ENCODE peak calls at places on chromosomes 2 and 18, in nine cellular contexts. H, U, T, P, A, Y, G, Z and K are unnamed samples.

GRCh38 chr2:12493031-12493513 is 223.7 kb upstream of the TRIB2 start:
- DNase-seq in T (peak), A (peak), H (peak), P (no peak), G (peak), Y (no peak), Z (peak), U (no peak), K (peak)

GRCh38 chr18:31227497-31228229 is 65.0 kb upstream of the DSC1 start:
- DNase-seq in A (no peak), H (no peak), Z (no peak), P (no peak), Y (no peak), U (no peak), G (no peak), T (no peak), K (no peak)

GRCh38 chr2:42922790-42923631 is 130.6 kb upstream of the HAAO start:
- DNase-seq in Z (no peak), Y (no peak), U (no peak), G (peak), P (peak), A (peak), T (no peak), H (peak), K (peak)

GRCh38 chr2:201796478-201796865 is 9.9 kb upstream of the CDK15 start:
- DNase-seq in Y (no peak), P (no peak), H (no peak), Z (no peak), U (no peak), A (no peak), T (no peak), G (no peak), K (no peak)

GRCh38 chr2:12928197-12928596 is 211.5 kb downstream of the TRIB2 start:
- DNase-seq in U (no peak), H (peak), P (no peak), T (no peak), Y (no peak), Z (peak), G (no peak), A (peak), K (peak)

GRCh38 chr2:234137400-234138014 is 87.0 kb downstream of the SPP2 start:
- DNase-seq in P (no peak), H (no peak), Y (no peak), Z (no peak), U (no peak), A (peak), G (no peak), T (no peak), K (peak)

GRCh38 chr2:176535480-176536113 is 266.4 kb downstream of the MTX2 start:
- DNase-seq in G (no peak), T (no peak), A (no peak), H (peak), U (no peak), Z (no peak), Y (no peak), P (no peak), K (peak)

GRCh38 chr2:159711562-159712193 is 628 bp upstream of the MARCHF7 start:
- DNase-seq in G (no peak), U (no peak), A (peak), Y (no peak), T (no peak), P (no peak), Z (no peak), H (peak), K (no peak)

GRCh38 chr18:70128271-70128670 is 77.2 kb downstream of the RTTN start:
- DNase-seq in Z (no peak), T (no peak), G (no peak), P (no peak), U (no peak), Y (no peak), A (no peak), H (no peak), K (no peak)

GRCh38 chr18:75317723-75318122 is 107.1 kb downstream of the TSHZ1 start:
- DNase-seq in H (no peak), A (no peak), G (no peak), P (no peak), U (no peak), Z (no peak), Y (no peak), T (no peak), K (no peak)

GRCh38 chr2:100248971-100249370 is 73.3 kb downstream of the LONRF2 start:
- DNase-seq in U (no peak), T (no peak), A (no peak), Y (no peak), H (no peak), G (no peak), P (no peak), Z (no peak), K (no peak)

GRCh38 chr18:76982038-76982437 is 150.5 kb downstream of the MBP start:
- DNase-seq in P (no peak), A (no peak), G (peak), T (no peak), Y (no peak), U (peak), Z (no peak), H (no peak), K (no peak)

GRCh38 chr18:47150824-47151366 is 595 bp upstream of the HDHD2 start:
- DNase-seq in P (no peak), Y (no peak), A (no peak), U (peak), G (no peak), Z (no peak), T (no peak), H (peak), K (no peak)

GRCh38 chr2:17388790-17389189 is 129.4 kb downstream of the RAD51AP2 start:
- DNase-seq in H (peak), Z (no peak), T (no peak), P (no peak), G (no peak), U (no peak), A (no peak), Y (no peak), K (peak)

GRCh38 chr2:236417150-236417549 is 152.5 kb upstream of the ACKR3 start:
- DNase-seq in A (no peak), G (no peak), H (no peak), Z (no peak), T (no peak), P (no peak), U (no peak), Y (no peak), K (no peak)

GRCh38 chr2:150063432-150063889 is 424.0 kb downstream of the RND3 start:
- DNase-seq in Y (no peak), G (no peak), P (no peak), Z (no peak), U (no peak), T (no peak), H (peak), A (peak), K (peak)

GRCh38 chr18:79902640-79903039 is 48.8 kb downstream of the SLC66A2 start:
- DNase-seq in T (no peak), Y (no peak), U (no peak), P (peak), G (no peak), Z (no peak), H (no peak), A (no peak), K (no peak)

GRCh38 chr2:241603686-241604085 is 33.3 kb downstream of the THAP4 start:
- DNase-seq in U (no peak), A (no peak), H (no peak), Y (no peak), T (no peak), G (no peak), Z (no peak), P (no peak), K (no peak)

GRCh38 chr2:138507267-138507666 is 5.7 kb downstream of the SPOPL start:
- DNase-seq in U (no peak), H (no peak), Y (no peak), Z (no peak), P (no peak), G (no peak), T (no peak), A (no peak), K (no peak)

GRCh38 chr2:191927991-191928390 is 81.1 kb upstream of the CAVIN2 start:
- DNase-seq in P (no peak), U (no peak), Y (no peak), G (no peak), A (no peak), Z (no peak), T (no peak), H (peak), K (peak)

DNA sequence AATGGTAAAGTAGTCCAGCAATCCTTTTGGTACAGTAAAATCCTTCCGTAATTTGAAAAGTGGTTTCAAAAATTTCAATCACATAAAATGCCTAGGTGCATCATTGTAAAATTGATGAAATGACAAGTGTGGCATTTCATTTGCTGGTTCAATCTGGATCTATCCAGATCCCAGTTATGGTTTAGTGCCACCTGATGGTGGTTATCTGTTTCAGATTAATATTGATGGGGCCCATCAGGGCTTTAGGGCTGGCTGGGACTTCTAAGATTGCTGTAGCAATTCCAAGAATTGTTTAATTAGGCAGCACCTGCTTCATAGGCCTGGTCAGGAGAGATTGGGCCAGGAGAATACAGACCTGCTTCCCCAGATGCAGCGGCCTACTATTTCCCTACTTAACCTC is 55.5 kb upstream of the PIK3C3 start:
- DNase-seq in A (no peak), Y (no peak), Z (no peak), P (no peak), H (peak), G (no peak), U (no peak), T (no peak), K (no peak)
- TF ChIP-seq CTCF in A (no peak), Y (no peak), Z (peak), P (no peak), H (peak), G (peak), U (no peak), T (no peak), K (no peak)

GRCh38 chr2:46075848-46076247 is 221.4 kb upstream of the EPAS1 start:
- DNase-seq in P (no peak), Z (no peak), A (no peak), T (no peak), H (peak), Y (no peak), G (no peak), U (no peak), K (no peak)

GRCh38 chr2:46071074-46071473 is 226.1 kb upstream of the EPAS1 start:
- DNase-seq in G (no peak), H (no peak), T (no peak), A (no peak), U (no peak), Z (no peak), P (no peak), Y (no peak), K (no peak)

GRCh38 chr2:46072146-46072820 is 224.9 kb upstream of the EPAS1 start:
- DNase-seq in T (no peak), U (no peak), Y (no peak), Z (no peak), A (peak), G (no peak), P (no peak), H (no peak), K (peak)

GRCh38 chr2:46074501-46074900 is 222.7 kb upstream of the EPAS1 start:
- DNase-seq in Z (no peak), Y (no peak), U (no peak), A (no peak), T (no peak), G (no peak), H (no peak), P (no peak), K (no peak)

GRCh38 chr2:46073540-46074018 is 223.6 kb upstream of the EPAS1 start:
- DNase-seq in H (peak), T (no peak), A (peak), Z (peak), U (no peak), G (no peak), Y (no peak), P (no peak), K (peak)
- H3K4me3 ChIP-seq in H (no peak), T (no peak), A (peak), Z (peak), U (no peak), G (no peak), Y (no peak), P (no peak), K (peak)

DNA sequence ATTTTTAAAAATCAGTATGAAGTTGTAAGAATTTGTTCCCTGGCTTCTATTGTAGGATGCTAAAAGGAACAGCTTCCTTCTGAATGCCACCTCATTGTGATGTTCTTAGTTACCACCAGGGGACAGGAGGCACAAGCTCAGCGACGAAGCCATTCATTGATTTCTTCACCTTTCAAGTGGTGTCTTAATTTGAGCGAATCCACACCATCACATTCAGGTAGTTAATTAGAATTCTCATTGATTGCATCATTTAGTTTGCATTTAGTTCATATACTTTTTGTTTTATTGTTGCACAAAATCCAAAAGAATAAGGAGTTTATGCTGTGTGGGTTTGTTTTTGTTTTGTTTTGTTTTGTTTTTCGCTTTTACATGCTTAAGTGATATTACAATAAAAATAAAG is 23.1 kb downstream of the CYP27C1 start:
- DNase-seq in Z (no peak), P (no peak), G (no peak), T (no peak), U (no peak), A (no peak), H (no peak), Y (no peak), K (no peak)
- TF ChIP-seq CTCF in Z (peak), P (no peak), G (peak), T (no peak), U (peak), A (peak), H (peak), Y (peak), K (peak)

DNA sequence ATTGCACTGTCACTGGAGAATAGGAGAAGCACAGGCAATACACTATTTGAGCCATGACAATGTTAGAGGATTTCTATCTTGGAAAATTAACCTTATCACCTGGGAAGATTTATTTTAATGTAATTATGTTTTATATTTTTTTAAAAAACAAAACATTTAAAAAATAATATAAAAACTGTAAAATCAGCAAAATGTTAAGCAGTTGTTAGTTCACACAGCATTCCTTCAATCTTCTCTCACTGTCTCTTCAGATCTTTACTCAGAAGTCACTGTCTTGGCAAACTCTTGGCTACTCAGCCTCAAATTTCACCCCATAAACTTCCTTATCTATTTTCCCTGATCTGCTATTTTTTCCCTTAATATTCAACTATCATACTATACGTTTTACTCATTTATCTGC is 1322.6 kb downstream of the LRP1B start:
- DNase-seq in Z (no peak), Y (no peak), H (no peak), G (no peak), A (no peak), U (no peak), P (no peak), T (no peak), K (no peak)
- H3K4me3 ChIP-seq in Z (no peak), Y (no peak), H (no peak), G (no peak), A (no peak), U (no peak), P (no peak), T (no peak), K (no peak)

GRCh38 chr2:222859786-222860726 is 780 bp upstream of the ACSL3 start:
- DNase-seq in G (peak), Y (no peak), U (peak), T (no peak), A (peak), Z (no peak), P (peak), H (peak), K (peak)

GRCh38 chr2:222862068-222862914 is 1.5 kb downstream of the ACSL3 start:
- DNase-seq in Y (no peak), U (peak), A (peak), P (no peak), Z (no peak), H (peak), T (no peak), G (no peak), K (peak)

GRCh38 chr2:222862915-222863544 is 2.2 kb downstream of the ACSL3 start:
- DNase-seq in Y (no peak), P (no peak), A (peak), U (no peak), Z (no peak), H (peak), G (no peak), T (no peak), K (no peak)

GRCh38 chr2:222860740-222861410 is at the start of gene ACSL3:
- DNase-seq in H (peak), Y (peak), U (peak), G (peak), P (peak), T (peak), Z (peak), A (peak), K (peak)

GRCh38 chr2:222861411-222862067 is 703 bp downstream of the ACSL3 start:
- DNase-seq in T (peak), Y (no peak), H (no peak), Z (no peak), P (peak), G (no peak), A (no peak), U (peak), K (peak)
- TF ChIP-seq CTCF in T (peak), Y (no peak), H (no peak), Z (no peak), P (no peak), G (no peak), A (no peak), U (no peak), K (no peak)

GRCh38 chr2:168801961-168802824 is at the start of gene NOSTRIN:
- DNase-seq in P (no peak), G (no peak), Y (no peak), H (peak), A (peak), U (peak), Z (no peak), T (no peak), K (peak)
- H3K4me3 ChIP-seq in P (peak), G (no peak), Y (no peak), H (no peak), A (no peak), U (peak), Z (no peak), T (peak), K (no peak)

GRCh38 chr2:3572620-3573019 is 2.4 kb upstream of the RPS7 start:
- DNase-seq in P (no peak), A (no peak), Y (no peak), Z (no peak), G (no peak), H (no peak), U (no peak), T (no peak), K (no peak)
- TF ChIP-seq CTCF in P (no peak), A (no peak), Y (no peak), Z (no peak), G (no peak), H (no peak), U (no peak), T (no peak), K (no peak)